ENCODE peak calls at places on chromosomes 16 and 17, in seven cellular contexts. O, G, U, E, F, L and A are unnamed samples.

GRCh38 chr16:88525663-88525990 is 44.6 kb upstream of the ZC3H18 start:
- DNase-seq in L (no peak), F (no peak), O (no peak), E (no peak), G (no peak), U (no peak), A (no peak)

GRCh38 chr17:80816241-80817103 is 175.2 kb upstream of the CHMP6 start:
- DNase-seq in F (no peak), O (no peak), U (no peak), G (no peak), E (no peak), L (no peak), A (no peak)

GRCh38 chr16:17887963-17888362 is 417.2 kb upstream of the XYLT1 start:
- DNase-seq in E (no peak), F (no peak), U (no peak), L (no peak), G (no peak), O (no peak), A (no peak)

GRCh38 chr17:37824534-37825485 is 80.0 kb upstream of the HNF1B start:
- DNase-seq in F (peak; percentile 57), L (peak; percentile 81), E (no peak), U (no peak), G (no peak), O (no peak), A (no peak)

GRCh38 chr16:76946879-76947278 is 244.1 kb upstream of the MON1B start:
- DNase-seq in O (no peak), F (no peak), G (no peak), L (peak; percentile 51), U (no peak), E (no peak), A (no peak)

GRCh38 chr17:60381958-60382357 is 10.0 kb downstream of the USP32 start:
- DNase-seq in L (no peak), U (no peak), E (no peak), F (no peak), G (no peak), O (no peak), A (no peak)

GRCh38 chr17:44688675-44689491 is 693 bp downstream of the CCDC43 start:
- DNase-seq in G (no peak), E (no peak), O (no peak), U (no peak), F (peak; percentile 11), L (no peak), A (peak; percentile 42)

GRCh38 chr16:13873835-13874438 is 46.0 kb upstream of the ERCC4 start:
- DNase-seq in G (no peak), L (peak; percentile 12), O (no peak), F (peak; percentile 23), U (peak; percentile 36), E (no peak), A (no peak)

GRCh38 chr16:64971211-64971610 is 150.7 kb downstream of the CDH11 start:
- DNase-seq in O (no peak), U (no peak), L (no peak), F (no peak), G (no peak), E (no peak), A (no peak)

GRCh38 chr16:82621796-82622195 is 5.0 kb upstream of the CDH13 start:
- DNase-seq in L (no peak), E (no peak), F (no peak), U (no peak), O (no peak), G (no peak), A (no peak)
- TF ChIP-seq CTCF in L (peak; percentile 24), E (no peak), F (peak; percentile 52), U (no peak), O (no peak), G (no peak), A (no peak)

GRCh38 chr17:46977348-46977747 is 1.7 kb downstream of the RPRML start:
- DNase-seq in E (peak; percentile 31), F (peak; percentile 72), U (peak; percentile 84), L (no peak), O (no peak), G (peak; percentile 63), A (no peak)
- TF ChIP-seq CTCF in E (no peak), F (peak; percentile 34), U (peak; percentile 39), L (peak; percentile 33), O (no peak), G (no peak), A (no peak)

DNA sequence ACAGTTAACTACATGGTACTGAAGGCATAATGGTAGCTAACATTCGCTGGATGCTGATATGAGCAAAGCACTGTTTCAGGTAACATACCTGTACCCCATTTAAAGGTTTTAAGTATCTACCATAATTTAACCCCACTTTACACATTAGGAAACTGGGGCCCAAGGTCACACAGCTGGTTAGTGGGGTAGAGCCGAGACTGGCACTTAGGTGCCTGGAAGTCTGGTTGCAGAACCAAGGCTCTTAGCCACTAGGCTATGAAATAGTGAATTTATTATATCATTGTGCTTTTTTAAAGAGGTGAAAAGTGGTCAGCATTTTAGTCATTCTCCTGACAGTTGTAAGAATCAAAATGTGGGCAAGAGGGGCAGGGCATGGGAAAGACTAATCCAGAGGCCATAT is 25.2 kb downstream of the SIAH1 start:
- DNase-seq in L (no peak), G (no peak), F (no peak), E (no peak), O (no peak), U (no peak), A (no peak)
- TF ChIP-seq CTCF in L (no peak), G (no peak), F (no peak), E (no peak), O (no peak), U (no peak), A (no peak)

DNA sequence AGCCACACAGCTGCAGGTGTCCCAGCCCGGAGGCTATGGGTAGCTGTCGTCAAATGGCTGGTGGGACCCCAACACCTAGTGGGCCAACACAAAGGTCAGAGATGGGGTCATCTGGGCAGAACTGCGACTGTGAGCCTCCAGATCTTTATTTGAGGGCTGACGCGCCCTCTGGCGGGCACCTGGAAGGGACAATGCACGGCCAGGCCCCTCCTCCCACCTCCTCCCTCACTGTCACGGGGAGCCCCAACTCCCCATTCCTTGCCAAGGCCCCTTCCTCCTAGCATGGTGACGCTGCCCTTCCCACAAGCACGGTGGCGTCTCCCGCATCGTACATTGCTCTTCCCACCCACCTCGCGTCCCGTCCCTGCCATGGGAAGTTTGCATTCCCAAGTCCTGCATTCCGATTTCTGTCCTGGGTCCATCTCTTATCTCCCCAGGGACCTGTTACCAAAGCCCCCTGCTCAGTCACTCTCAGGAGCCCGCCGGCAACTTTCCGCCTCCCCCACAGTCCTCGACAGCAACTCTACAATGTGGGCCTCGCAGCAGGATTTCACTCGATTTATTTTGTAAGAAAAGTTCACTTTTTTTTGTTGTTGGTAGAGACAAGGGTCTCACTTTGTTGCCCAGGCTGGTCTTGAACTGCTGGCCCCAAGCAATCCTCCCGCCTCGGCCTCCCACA is 1.0 kb downstream of the TLE7 start:
- DNase-seq in L (no peak), F (no peak), G (no peak), E (no peak), O (no peak), U (peak; percentile 77), A (peak; percentile 51)
- TF ChIP-seq CTCF in L (no peak), F (peak; percentile 50), G (no peak), E (no peak), O (no peak), U (peak; percentile 57), A (peak; percentile 56)

DNA sequence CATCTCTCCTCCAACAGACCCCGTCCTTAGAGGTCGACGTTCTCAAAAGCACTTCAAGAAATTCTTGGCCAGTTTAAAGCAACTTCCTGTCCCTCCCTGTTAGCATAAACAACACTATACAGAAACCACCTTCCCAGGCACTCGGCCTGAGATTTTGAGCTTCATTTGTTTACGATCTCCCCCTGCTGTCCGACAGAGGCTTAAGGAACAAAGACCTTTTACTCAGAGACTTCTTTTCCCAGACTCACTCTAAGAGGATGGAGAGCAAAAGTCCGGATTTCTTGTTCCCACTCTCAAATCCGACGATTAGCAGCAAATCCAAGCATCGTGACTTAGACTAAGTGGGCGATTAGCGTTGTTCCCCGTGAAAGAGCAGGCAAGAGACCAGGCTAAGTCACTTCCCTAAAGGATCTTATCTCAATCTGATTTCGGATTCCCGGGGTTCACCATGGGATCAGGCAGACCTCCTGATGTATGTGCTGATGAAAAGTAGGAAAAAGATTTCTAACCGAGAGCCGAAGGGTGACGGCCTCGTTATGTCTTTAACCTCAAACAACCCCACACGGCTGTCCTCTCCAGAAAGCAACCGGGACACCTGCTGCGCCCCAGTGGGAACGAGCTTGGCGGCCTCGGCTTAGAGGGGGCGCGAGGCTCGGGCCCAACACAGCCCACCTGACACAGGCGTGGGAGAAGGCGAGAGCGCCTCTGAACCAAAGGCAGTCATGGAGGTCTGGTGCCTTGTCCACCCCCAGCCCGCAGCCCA is 591 bp downstream of the INPP5K start:
- DNase-seq in E (peak; percentile 82), L (peak; percentile 89), G (no peak), U (peak; percentile 52), O (no peak), F (peak; percentile 85), A (peak; percentile 85)
- TF ChIP-seq CTCF in E (peak; percentile 55), L (peak; percentile 80), G (peak; percentile 35), U (no peak), O (peak; percentile 63), F (peak; percentile 83), A (peak; percentile 71)

GRCh38 chr17:2076461-2076984 is 21.6 kb downstream of the HIC1 start:
- DNase-seq in O (no peak), F (no peak), E (no peak), U (no peak), L (peak; percentile 50), G (no peak), A (no peak)

GRCh38 chr17:2074919-2075318 is 20.0 kb downstream of the HIC1 start:
- DNase-seq in O (no peak), U (no peak), L (no peak), F (no peak), G (no peak), E (no peak), A (no peak)

GRCh38 chr17:2077040-2077439 is 22.1 kb downstream of the HIC1 start:
- DNase-seq in F (no peak), L (no peak), G (no peak), E (no peak), O (no peak), U (no peak), A (no peak)

GRCh38 chr17:2071421-2072281 is 16.7 kb downstream of the HIC1 start:
- DNase-seq in O (peak; percentile 39), G (no peak), F (no peak), E (peak; percentile 52), L (peak; percentile 55), U (no peak), A (no peak)

DNA sequence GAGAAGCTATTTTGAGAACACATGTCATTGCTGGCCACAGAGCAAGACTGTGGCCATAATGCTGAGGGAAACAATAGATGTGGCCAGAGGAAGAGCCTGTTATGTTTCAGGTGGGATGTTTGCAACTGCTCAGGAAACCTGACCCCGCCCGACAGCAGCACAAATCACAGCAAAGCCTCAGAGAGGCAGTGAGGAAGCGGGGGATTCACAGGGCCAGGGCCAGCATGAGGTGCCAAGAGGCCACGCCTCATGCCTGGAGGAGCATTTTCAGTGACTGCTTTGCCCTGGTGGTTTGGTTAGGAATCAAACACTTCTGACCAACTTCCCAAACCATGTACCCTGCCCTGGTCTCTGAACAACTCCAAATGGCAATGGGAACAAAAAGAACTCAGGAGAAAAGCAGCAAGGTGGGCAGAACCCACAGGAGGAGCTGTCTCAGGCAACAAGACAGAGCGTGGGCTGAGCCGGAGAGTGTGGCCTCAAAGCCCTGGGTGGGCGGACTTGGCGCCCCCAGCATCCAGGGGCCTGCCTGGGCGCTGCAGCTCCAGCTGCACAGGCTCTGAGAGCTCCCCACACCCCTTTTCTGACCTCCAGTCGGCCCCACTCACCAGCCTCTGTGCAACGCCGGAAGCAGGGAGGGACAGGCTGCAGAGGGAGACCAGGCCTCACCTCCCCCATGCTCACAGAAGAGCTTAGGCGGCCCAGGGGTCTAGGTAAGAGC is 20.6 kb downstream of the HIC1 start:
- DNase-seq in O (peak; percentile 59), G (no peak), E (peak; percentile 24), L (peak; percentile 45), F (no peak), U (peak; percentile 28), A (no peak)
- TF ChIP-seq CTCF in O (no peak), G (no peak), E (no peak), L (no peak), F (no peak), U (no peak), A (no peak)